ENCODE peak calls at places on chromosomes 12 and 14, in ten cellular contexts. Q is endothelial cell, B is lower leg skin, P is cardiac muscle cell, U is progenitor cell of endocrine pancreas, Z is HL-60, T is testis, L is GM06990, J is IMR-90, D is omental fat pad. A is an unnamed sample.

GRCh38 chr12:93572712-93573551 is 457 bp downstream of the SOCS2 start:
- DNase-seq in Q (peak), B (no peak), P (peak), U (peak), Z (no peak), T (peak), L (peak), J (peak), D (no peak), A (peak)

GRCh38 chr12:8957561-8957960 is 8.1 kb upstream of the M6PR start:
- DNase-seq in Q (no peak), B (no peak), P (no peak), U (no peak), Z (no peak), T (no peak), L (no peak), J (no peak), D (no peak), A (no peak)

GRCh38 chr12:81811066-81811777 is 52.1 kb upstream of the PPFIA2 start:
- DNase-seq in Q (no peak), B (peak), P (peak), U (no peak), Z (no peak), T (no peak), L (no peak), J (no peak), D (no peak), A (no peak)

GRCh38 chr12:124143726-124144125 is 151.2 kb upstream of the RFLNA start:
- DNase-seq in Q (no peak), B (no peak), P (no peak), U (peak), Z (no peak), T (no peak), L (no peak), J (no peak), D (no peak), A (no peak)

GRCh38 chr14:58146399-58146798 is 5.6 kb downstream of the ARMH4 start:
- DNase-seq in Q (no peak), B (no peak), P (no peak), U (no peak), Z (no peak), T (no peak), L (no peak), J (no peak), D (no peak), A (no peak)

GRCh38 chr12:57514720-57515467 is 5.4 kb downstream of the DDIT3 start:
- DNase-seq in Q (no peak), B (no peak), P (peak), U (no peak), Z (no peak), T (no peak), L (no peak), J (no peak), D (no peak), A (no peak)

GRCh38 chr12:46451276-46452021 is 78.9 kb upstream of the SLC38A2 start:
- DNase-seq in Q (no peak), B (no peak), P (no peak), U (no peak), Z (no peak), T (no peak), L (no peak), J (no peak), D (no peak), A (no peak)

GRCh38 chr12:45284096-45284901 is 68.4 kb downstream of the ANO6 start:
- DNase-seq in Q (no peak), B (no peak), P (peak), U (no peak), Z (no peak), T (no peak), L (no peak), J (peak), D (no peak), A (no peak)

GRCh38 chr12:3772380-3772779 is 19.5 kb upstream of the CRACR2A start:
- DNase-seq in Q (no peak), B (no peak), P (peak), U (no peak), Z (no peak), T (no peak), L (no peak), J (no peak), D (no peak), A (no peak)

GRCh38 chr12:132027636-132028035 is 77.9 kb downstream of the EP400 start:
- DNase-seq in Q (no peak), B (no peak), P (peak), U (no peak), Z (no peak), T (no peak), L (no peak), J (no peak), D (no peak), A (no peak)

GRCh38 chr12:122182887-122183587 is at the start of gene LRRC43:
- DNase-seq in Q (peak), B (no peak), P (peak), U (peak), Z (peak), T (peak), L (peak), J (no peak), D (no peak), A (peak)

GRCh38 chr12:52873832-52874572 is 25.2 kb upstream of the KRT78 start:
- DNase-seq in Q (peak), B (peak), P (peak), U (peak), Z (peak), T (peak), L (no peak), J (peak), D (peak), A (peak)

GRCh38 chr12:25767613-25768012 is 190.9 kb upstream of the RASSF8 start:
- DNase-seq in Q (no peak), B (no peak), P (no peak), U (no peak), Z (no peak), T (no peak), L (no peak), J (peak), D (no peak), A (no peak)

GRCh38 chr12:132459270-132459669 is 30.7 kb upstream of the FBRSL1 start:
- DNase-seq in Q (no peak), B (no peak), P (no peak), U (no peak), Z (no peak), T (no peak), L (no peak), J (no peak), D (no peak), A (no peak)

GRCh38 chr12:112944028-112944690 is 5.9 kb downstream of the OAS3 start:
- DNase-seq in Q (no peak), B (no peak), P (no peak), U (no peak), Z (no peak), T (no peak), L (no peak), J (no peak), D (no peak), A (no peak)

GRCh38 chr12:78645956-78646355 is 218.6 kb upstream of the SYT1 start:
- DNase-seq in Q (no peak), B (no peak), P (peak), U (no peak), Z (no peak), T (no peak), L (no peak), J (peak), D (no peak), A (no peak)

GRCh38 chr12:570949-571794 is 92.1 kb downstream of the NINJ2 start:
- DNase-seq in Q (no peak), B (peak), P (peak), U (no peak), Z (no peak), T (peak), L (no peak), J (peak), D (no peak), A (no peak)

GRCh38 chr14:32421781-32422180 is 92.7 kb downstream of the AKAP6 start:
- DNase-seq in Q (no peak), B (no peak), P (no peak), U (no peak), Z (no peak), T (no peak), L (no peak), J (no peak), D (no peak), A (no peak)

GRCh38 chr12:96233941-96234461 is 39.8 kb downstream of the ELK3 start:
- DNase-seq in Q (no peak), B (peak), P (peak), U (no peak), Z (no peak), T (peak), L (no peak), J (peak), D (peak), A (no peak)

GRCh38 chr12:49798934-49799333 is 29.3 kb downstream of the NCKAP5L start:
- DNase-seq in Q (no peak), B (no peak), P (no peak), U (no peak), Z (no peak), T (no peak), L (no peak), J (no peak), D (no peak), A (no peak)

GRCh38 chr12:1552978-1553471 is 41.4 kb downstream of the FBXL14 start:
- DNase-seq in Q (no peak), B (no peak), P (no peak), U (no peak), Z (no peak), T (no peak), L (no peak), J (peak), D (no peak), A (no peak)

GRCh38 chr12:24537241-24537860 is 411.6 kb downstream of the BCAT1 start:
- DNase-seq in Q (no peak), B (no peak), P (peak), U (no peak), Z (no peak), T (no peak), L (no peak), J (no peak), D (no peak), A (no peak)

GRCh38 chr12:128267651-128268347 is 829 bp downstream of the TMEM132C start:
- DNase-seq in Q (no peak), B (no peak), P (no peak), U (no peak), Z (no peak), T (no peak), L (no peak), J (no peak), D (no peak), A (no peak)

GRCh38 chr14:66403183-66403582 is 83.0 kb upstream of the CCDC196 start:
- DNase-seq in Q (no peak), B (no peak), P (peak), U (no peak), Z (peak), T (no peak), L (peak), J (peak), D (no peak), A (no peak)

GRCh38 chr14:75980856-75981255 is 939 bp downstream of the TGFB3 start:
- DNase-seq in Q (no peak), B (no peak), P (peak), U (no peak), Z (no peak), T (peak), L (no peak), J (no peak), D (no peak), A (no peak)

GRCh38 chr12:93229494-93230310 is 148.0 kb upstream of the NUDT4 start:
- DNase-seq in Q (no peak), B (no peak), P (peak), U (no peak), Z (no peak), T (no peak), L (no peak), J (peak), D (no peak), A (no peak)

GRCh38 chr14:23696706-23697239 is 60.6 kb downstream of the DHRS2 start:
- DNase-seq in Q (no peak), B (no peak), P (no peak), U (no peak), Z (no peak), T (peak), L (no peak), J (no peak), D (no peak), A (no peak)

GRCh38 chr14:88258026-88258425 is 65.0 kb downstream of the KCNK10 start:
- DNase-seq in Q (no peak), B (no peak), P (no peak), U (no peak), Z (no peak), T (no peak), L (no peak), J (no peak), D (no peak), A (no peak)

GRCh38 chr14:22474730-22475351 is 114.2 kb downstream of the DAD1 start:
- DNase-seq in Q (no peak), B (no peak), P (peak), U (no peak), Z (no peak), T (no peak), L (no peak), J (peak), D (no peak), A (no peak)

DNA sequence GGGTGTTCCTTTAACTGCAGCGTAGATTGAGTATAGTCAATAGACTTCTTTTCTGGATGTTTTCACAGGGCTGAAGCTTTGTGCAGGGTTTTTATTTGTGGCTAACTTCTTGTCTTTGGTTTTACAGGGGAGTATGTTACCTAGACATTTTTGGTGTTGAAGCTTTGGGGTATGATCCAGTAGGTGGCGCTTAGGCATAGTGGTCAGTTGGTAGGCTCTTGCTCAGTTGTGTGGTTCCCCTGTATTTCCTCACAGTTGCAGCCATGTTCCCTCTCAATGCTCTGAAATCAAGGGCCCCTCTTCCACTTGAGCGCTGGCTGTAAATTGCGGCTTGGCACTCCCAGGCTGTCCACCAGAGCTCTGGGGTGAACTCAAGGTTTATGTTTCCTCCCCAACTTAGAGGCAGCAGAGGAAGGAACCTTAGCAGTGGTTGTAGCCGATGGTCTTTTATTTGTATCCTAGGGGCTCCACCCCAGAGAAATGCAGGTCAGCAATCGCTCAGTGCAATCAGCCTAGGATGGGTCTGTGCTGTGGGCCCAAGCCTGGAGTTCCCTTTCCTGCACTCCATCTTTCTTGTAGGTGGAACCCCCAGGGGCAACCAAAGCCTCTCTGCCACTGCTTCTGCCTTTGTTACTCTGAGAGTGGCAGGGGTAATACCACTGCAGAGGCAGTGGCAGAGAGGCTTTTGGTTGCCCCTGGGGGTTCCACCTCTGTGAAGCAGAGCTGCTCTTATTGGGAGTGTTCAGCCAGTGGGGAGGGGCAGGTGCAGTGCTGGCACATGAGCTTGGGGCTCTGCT is 55.1 kb downstream of the CMAS start:
- DNase-seq in Q (peak), B (no peak), P (peak), U (no peak), Z (peak), T (peak), L (peak), J (peak), D (peak), A (no peak)
- TF ChIP-seq CTCF in Q (peak), B (no peak), P (peak), U (peak), Z (peak), T (peak), L (peak), J (peak), D (no peak), A (no peak)

GRCh38 chr12:70828391-70828790 is 92.1 kb downstream of the PTPRR start:
- DNase-seq in Q (no peak), B (no peak), P (no peak), U (no peak), Z (no peak), T (no peak), L (no peak), J (no peak), D (no peak), A (no peak)

GRCh38 chr12:70826156-70826555 is 94.4 kb downstream of the PTPRR start:
- DNase-seq in Q (no peak), B (no peak), P (no peak), U (no peak), Z (no peak), T (no peak), L (no peak), J (no peak), D (no peak), A (no peak)

GRCh38 chr12:70824511-70824910 is 96.0 kb downstream of the PTPRR start:
- DNase-seq in Q (no peak), B (no peak), P (no peak), U (no peak), Z (no peak), T (no peak), L (no peak), J (no peak), D (no peak), A (no peak)

GRCh38 chr12:70822431-70822830 is 98.1 kb downstream of the PTPRR start:
- DNase-seq in Q (no peak), B (no peak), P (no peak), U (no peak), Z (no peak), T (no peak), L (no peak), J (no peak), D (no peak), A (no peak)

GRCh38 chr12:70823182-70823976 is 97.2 kb downstream of the PTPRR start:
- DNase-seq in Q (no peak), B (no peak), P (no peak), U (no peak), Z (no peak), T (peak), L (no peak), J (no peak), D (no peak), A (no peak)
- TF ChIP-seq CTCF in Q (no peak), B (no peak), P (no peak), U (no peak), Z (no peak), T (no peak), L (no peak), J (no peak), D (no peak), A (no peak)

GRCh38 chr12:109808876-109809646 is 24.1 kb downstream of the TRPV4 start:
- DNase-seq in Q (no peak), B (no peak), P (no peak), U (no peak), Z (no peak), T (no peak), L (no peak), J (no peak), D (no peak), A (no peak)

GRCh38 chr12:109814600-109814999 is 18.6 kb downstream of the TRPV4 start:
- DNase-seq in Q (no peak), B (no peak), P (no peak), U (no peak), Z (no peak), T (no peak), L (no peak), J (no peak), D (no peak), A (no peak)

GRCh38 chr12:109810954-109811623 is 22.1 kb downstream of the TRPV4 start:
- DNase-seq in Q (no peak), B (no peak), P (no peak), U (no peak), Z (no peak), T (no peak), L (no peak), J (no peak), D (no peak), A (no peak)

GRCh38 chr12:109813810-109814416 is 19.3 kb downstream of the TRPV4 start:
- DNase-seq in Q (no peak), B (no peak), P (no peak), U (no peak), Z (no peak), T (no peak), L (no peak), J (no peak), D (no peak), A (no peak)

GRCh38 chr12:109811624-109811995 is 21.6 kb downstream of the TRPV4 start:
- DNase-seq in Q (no peak), B (no peak), P (no peak), U (no peak), Z (no peak), T (no peak), L (no peak), J (no peak), D (no peak), A (no peak)
- TF ChIP-seq CTCF in Q (peak), B (no peak), P (no peak), U (peak), Z (no peak), T (no peak), L (no peak), J (peak), D (no peak), A (no peak)

GRCh38 chr14:83217492-83217891 is 1683.8 kb upstream of the SEL1L start:
- DNase-seq in Q (no peak), B (peak), P (peak), U (no peak), Z (peak), T (no peak), L (no peak), J (peak), D (no peak), A (no peak)
- TF ChIP-seq CTCF in Q (no peak), B (no peak), P (no peak), U (no peak), Z (no peak), T (no peak), L (no peak), J (peak), D (no peak), A (no peak)

GRCh38 chr14:70640938-70641547 is 673 bp upstream of the TTC9 start:
- DNase-seq in Q (peak), B (no peak), P (peak), U (no peak), Z (no peak), T (peak), L (peak), J (peak), D (no peak), A (no peak)
- TF ChIP-seq CTCF in Q (no peak), B (no peak), P (no peak), U (no peak), Z (no peak), T (no peak), L (no peak), J (no peak), D (no peak), A (no peak)

DNA sequence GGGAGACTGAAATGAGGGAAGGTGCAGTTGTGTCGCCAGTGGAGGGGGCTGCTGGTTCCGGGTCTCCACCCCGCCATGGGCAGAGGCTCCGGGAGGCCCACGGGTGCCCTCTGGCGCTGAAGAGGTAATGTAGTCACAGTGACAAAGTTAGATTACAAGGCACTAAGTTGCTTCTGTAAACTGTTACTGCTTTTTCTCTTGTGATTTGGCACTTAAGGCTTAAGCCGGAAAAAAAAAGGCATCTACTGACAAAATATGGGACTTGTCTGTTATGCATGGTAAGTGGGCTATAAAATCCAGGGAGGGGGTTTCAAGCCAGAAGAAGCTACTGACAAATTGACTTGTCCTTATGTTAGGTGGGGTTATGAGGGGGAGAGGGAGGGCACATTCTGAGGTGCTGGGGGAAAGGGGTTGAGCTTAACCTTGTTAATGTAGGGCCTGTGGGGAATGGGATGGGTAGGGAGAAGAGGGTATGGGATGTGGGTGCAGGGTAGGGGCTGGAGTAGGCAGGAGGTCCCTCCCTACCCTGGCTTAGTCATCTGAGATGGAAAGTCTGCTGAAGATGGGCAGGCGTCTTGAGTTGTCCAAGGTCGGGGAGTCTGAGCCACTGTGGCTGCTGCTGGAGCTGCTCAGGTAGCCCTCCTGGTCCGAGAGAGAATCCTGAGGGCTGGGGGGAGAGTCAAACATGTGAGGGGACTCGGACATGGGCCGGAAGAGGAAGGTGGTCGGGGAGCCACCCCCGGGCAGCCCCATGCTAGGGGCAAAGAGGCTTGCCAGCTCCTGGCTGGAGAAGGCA is 3.7 kb downstream of the ZFP36L1 start:
- DNase-seq in Q (peak), B (peak), P (peak), U (peak), Z (peak), T (peak), L (peak), J (peak), D (no peak), A (peak)
- TF ChIP-seq CTCF in Q (no peak), B (no peak), P (peak), U (peak), Z (peak), T (peak), L (peak), J (peak), D (no peak), A (peak)

GRCh38 chr12:111321317-111321716 is 47.6 kb downstream of the PHETA1 start:
- DNase-seq in Q (no peak), B (no peak), P (no peak), U (no peak), Z (no peak), T (no peak), L (no peak), J (no peak), D (no peak), A (no peak)
- TF ChIP-seq CTCF in Q (no peak), B (no peak), P (no peak), U (no peak), Z (no peak), T (no peak), L (no peak), J (no peak), D (no peak), A (no peak)

DNA sequence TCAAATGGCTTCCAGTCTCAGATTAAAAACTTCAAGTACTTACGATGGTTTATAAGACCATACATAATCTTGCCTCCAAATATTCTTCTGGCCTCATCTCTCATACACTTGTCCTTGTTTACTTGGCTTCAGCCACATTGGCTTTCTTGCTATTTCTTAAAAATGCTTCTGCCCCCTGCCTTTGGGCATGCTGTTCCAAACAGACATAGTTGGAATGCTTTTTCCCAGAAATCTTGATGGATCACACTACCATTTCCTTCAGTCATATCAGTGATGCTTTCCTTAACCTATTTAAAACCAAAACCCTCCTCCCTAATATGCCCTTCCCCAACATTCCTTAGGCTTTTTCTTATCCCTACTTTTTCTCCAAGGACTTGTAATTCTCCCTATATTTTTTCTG is 74.4 kb upstream of the PAWR start:
- DNase-seq in Q (no peak), B (no peak), P (no peak), U (no peak), Z (no peak), T (no peak), L (no peak), J (no peak), D (no peak), A (no peak)
- TF ChIP-seq CTCF in Q (no peak), B (no peak), P (no peak), U (no peak), Z (no peak), T (no peak), L (no peak), J (no peak), D (no peak), A (no peak)